ENCODE peak calls at places on chromosomes 4 and X, in ten cellular contexts. B is PC-3; D is transverse colon; O is CD8-positive, alpha-beta T cell; I is pancreas; C is fibroblast of lung; G is PC-9; N is heart right ventricle; U is BJ; A is adrenal gland. P is an unnamed sample. For H3K27me3, the result is how much of the 10 kb centered on the place peaks cover.

GRCh38 chrX:47208108-47208507 is 10.4 kb upstream of the CDK16 start:
- DNase-seq in I (no peak), G (no peak), B (no peak), A (no peak), D (no peak), C (no peak), N (no peak), U (no peak), O (no peak), P (no peak)

GRCh38 chrX:119015407-119016242 is 41.2 kb downstream of the LONRF3 start:
- DNase-seq in G (peak), I (peak), U (peak), D (peak), A (peak), B (peak), O (no peak), C (peak), N (peak), P (peak)

GRCh38 chrX:146934256-146934655 is 119.7 kb upstream of the CXorf51A start:
- DNase-seq in C (no peak), U (no peak), I (no peak), D (no peak), B (no peak), O (no peak), G (no peak), N (no peak), A (no peak), P (no peak)

GRCh38 chr4:161252520-161253141 is 911.2 kb downstream of the FSTL5 start:
- DNase-seq in N (no peak), G (no peak), D (no peak), O (no peak), I (no peak), A (no peak), B (peak), C (peak), U (no peak), P (peak)

GRCh38 chr4:123984881-123985280 is 588.3 kb downstream of the SPRY1 start:
- DNase-seq in B (no peak), O (no peak), C (peak), N (peak), D (peak), A (no peak), U (no peak), G (no peak), I (no peak), P (no peak)

GRCh38 chrX:50905334-50905733 is 5.2 kb upstream of the BMP15 start:
- DNase-seq in D (peak), O (no peak), N (no peak), B (peak), I (no peak), C (peak), G (peak), U (no peak), A (no peak), P (no peak)

GRCh38 chrX:49919617-49920016 is 2.8 kb upstream of the CLCN5 start:
- DNase-seq in D (peak), O (peak), A (peak), G (no peak), N (peak), B (peak), U (no peak), I (peak), C (peak), P (peak)

GRCh38 chr4:98586231-98586630 is 72.2 kb downstream of the TSPAN5 start:
- DNase-seq in O (no peak), N (no peak), U (no peak), G (no peak), B (no peak), A (no peak), I (no peak), C (no peak), D (no peak), P (no peak)

GRCh38 chrX:16665089-16665488 is 15.1 kb downstream of the S100G start:
- DNase-seq in B (no peak), A (no peak), C (peak), G (no peak), D (no peak), O (no peak), U (no peak), I (no peak), N (no peak), P (no peak)

GRCh38 chr4:156946508-156947197 is 24.9 kb downstream of the PDGFC start:
- DNase-seq in C (peak), U (peak), O (no peak), B (peak), A (peak), D (no peak), G (no peak), I (no peak), N (no peak), P (peak)

GRCh38 chr4:40621592-40622512 is 7.8 kb downstream of the RBM47 start:
- DNase-seq in A (peak), U (peak), N (peak), O (no peak), I (peak), C (peak), G (peak), D (peak), B (peak), P (peak)

GRCh38 chr4:16779028-16779675 is 119.3 kb downstream of the LDB2 start:
- DNase-seq in N (no peak), B (no peak), G (no peak), C (peak), U (peak), I (no peak), D (no peak), A (no peak), O (no peak), P (no peak)

GRCh38 chr4:1297023-1297395 is 7.3 kb downstream of the MAEA start:
- DNase-seq in D (no peak), N (no peak), O (no peak), G (no peak), U (no peak), I (no peak), A (peak), B (no peak), C (no peak), P (no peak)

GRCh38 chrX:21374163-21374993 is at the start of gene CNKSR2:
- DNase-seq in A (peak), U (no peak), O (peak), I (peak), G (peak), D (peak), N (peak), B (peak), C (peak), P (no peak)

GRCh38 chr4:6614701-6615230 is 25.7 kb upstream of the MRFAP1 start:
- DNase-seq in O (no peak), C (no peak), A (no peak), B (no peak), G (no peak), I (no peak), D (no peak), N (no peak), U (no peak), P (no peak)

GRCh38 chr4:185425600-185426352 is at the start of gene UFSP2:
- DNase-seq in U (peak), G (peak), O (peak), N (peak), I (peak), B (peak), C (peak), A (peak), D (peak), P (peak)

GRCh38 chr4:8725071-8725841 is 132.7 kb downstream of the CPZ start:
- DNase-seq in C (no peak), D (peak), U (no peak), I (no peak), B (no peak), A (no peak), N (no peak), O (no peak), G (no peak), P (no peak)

GRCh38 chr4:8221476-8221875 is 22.4 kb downstream of the SH3TC1 start:
- DNase-seq in B (no peak), D (no peak), C (peak), A (peak), O (no peak), U (peak), I (no peak), G (no peak), N (no peak), P (no peak)

GRCh38 chrX:154013614-154014360 is 5.9 kb downstream of the IRAK1 start:
- DNase-seq in I (no peak), B (peak), A (no peak), U (no peak), N (peak), D (no peak), O (peak), C (peak), G (peak), P (no peak)

GRCh38 chrX:48492293-48492910 is 16.4 kb upstream of the PORCN start:
- DNase-seq in I (no peak), A (peak), B (peak), G (no peak), N (no peak), O (no peak), U (no peak), C (no peak), D (no peak), P (peak)

GRCh38 chrX:65677954-65678469 is 10.6 kb downstream of the MSN start:
- DNase-seq in A (peak), N (no peak), C (peak), O (no peak), I (no peak), G (peak), D (no peak), B (peak), U (peak), P (peak)

GRCh38 chr4:86233681-86234080 is 126.2 kb downstream of the MAPK10 start:
- DNase-seq in N (no peak), B (no peak), A (no peak), O (no peak), D (no peak), G (peak), I (no peak), C (no peak), U (no peak), P (peak)

GRCh38 chr4:176726803-176727202 is 65.9 kb downstream of the VEGFC start:
- DNase-seq in A (no peak), C (peak), U (no peak), O (no peak), I (no peak), D (no peak), G (no peak), B (no peak), N (no peak), P (no peak)

GRCh38 chrX:40041915-40042314 is 55.8 kb downstream of the BCOR start:
- DNase-seq in U (no peak), D (no peak), G (no peak), N (no peak), C (no peak), B (no peak), A (no peak), O (no peak), I (no peak), P (no peak)

GRCh38 chr4:168487821-168488162 is 7.5 kb upstream of the DDX60L start:
- DNase-seq in A (no peak), D (no peak), I (no peak), U (no peak), O (no peak), G (no peak), C (no peak), B (no peak), N (no peak), P (no peak)

GRCh38 chr4:172871381-172871780 is 297.2 kb upstream of the GALNT7 start:
- DNase-seq in N (no peak), B (no peak), D (no peak), C (peak), G (no peak), I (no peak), U (no peak), O (no peak), A (no peak), P (no peak)
- TF ChIP-seq CTCF in N (no peak), B (peak), D (no peak), C (no peak), G (no peak), I (no peak), U (no peak), O (no peak), A (no peak), P (no peak)

DNA sequence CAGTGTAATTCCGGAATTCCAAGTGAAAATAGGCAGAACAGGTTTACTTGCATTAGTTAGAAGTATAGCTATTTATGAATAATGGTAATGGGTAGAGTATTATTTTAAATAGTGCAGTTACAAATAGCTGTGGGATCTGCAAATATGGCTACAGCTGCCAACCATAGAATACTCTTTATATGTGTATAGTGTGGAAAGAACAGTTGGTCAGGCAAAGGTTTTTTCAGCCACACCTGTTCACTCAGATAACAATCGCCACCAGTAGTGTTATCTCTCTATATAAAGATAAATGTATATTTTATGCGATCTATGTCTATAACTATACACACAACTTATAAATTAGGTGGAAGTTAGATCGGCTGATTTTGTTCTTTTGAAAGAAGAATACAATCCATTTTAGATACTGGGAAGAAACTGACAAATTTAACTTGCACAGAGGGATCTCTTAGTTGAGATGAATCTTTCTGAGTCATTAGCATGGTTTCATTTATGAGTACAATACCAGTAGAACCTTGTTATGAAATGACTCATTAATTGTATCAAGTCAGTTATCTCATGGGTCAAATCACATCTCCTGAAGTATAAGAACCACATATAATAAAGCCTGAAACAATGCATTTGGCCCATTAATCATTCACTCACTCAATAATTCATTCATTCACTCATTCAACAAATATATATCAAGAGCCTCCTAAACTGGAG is 100.9 kb upstream of the NR3C2 start:
- DNase-seq in B (peak), D (no peak), O (no peak), A (no peak), I (no peak), G (no peak), N (no peak), C (no peak), U (no peak), P (peak)
- H3K27me3 ChIP-seq in B (under half), D (under half), O (under half), A (under half), I (under half), G (under half), N (under half), C (under half), U (under half), P (under half)

GRCh38 chr4:159014896-159015295 is 88.0 kb upstream of the RAPGEF2 start:
- DNase-seq in A (no peak), G (no peak), I (no peak), C (no peak), B (no peak), O (no peak), N (no peak), U (peak), D (no peak), P (no peak)
- H3K4me3 ChIP-seq in A (no peak), G (no peak), I (no peak), C (no peak), B (no peak), O (no peak), N (no peak), U (no peak), D (no peak), P (no peak)

DNA sequence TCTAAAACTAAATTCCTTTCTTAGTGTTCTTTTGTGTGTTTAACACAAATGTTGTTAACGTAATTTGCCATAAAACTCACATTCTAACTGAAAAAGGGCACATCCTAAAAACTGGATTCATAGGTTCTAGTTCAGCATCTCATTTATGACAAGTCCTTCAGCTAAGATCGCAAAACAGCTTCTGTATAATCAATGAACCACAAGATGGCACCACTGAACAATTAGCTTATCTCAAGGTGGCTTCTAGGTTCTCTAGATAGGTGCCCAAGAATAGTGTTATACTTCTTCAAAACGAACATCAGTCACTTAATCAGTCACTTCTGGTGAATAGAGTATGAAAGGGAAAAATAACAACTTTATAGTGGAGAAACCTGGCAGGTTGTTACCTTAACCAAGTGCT is 54.3 kb downstream of the NRK start:
- DNase-seq in U (no peak), A (no peak), I (no peak), G (no peak), C (peak), O (no peak), N (no peak), D (no peak), B (peak), P (peak)
- TF ChIP-seq CTCF in U (no peak), A (peak), I (no peak), G (peak), C (no peak), O (no peak), N (peak), D (no peak), B (peak), P (peak)

DNA sequence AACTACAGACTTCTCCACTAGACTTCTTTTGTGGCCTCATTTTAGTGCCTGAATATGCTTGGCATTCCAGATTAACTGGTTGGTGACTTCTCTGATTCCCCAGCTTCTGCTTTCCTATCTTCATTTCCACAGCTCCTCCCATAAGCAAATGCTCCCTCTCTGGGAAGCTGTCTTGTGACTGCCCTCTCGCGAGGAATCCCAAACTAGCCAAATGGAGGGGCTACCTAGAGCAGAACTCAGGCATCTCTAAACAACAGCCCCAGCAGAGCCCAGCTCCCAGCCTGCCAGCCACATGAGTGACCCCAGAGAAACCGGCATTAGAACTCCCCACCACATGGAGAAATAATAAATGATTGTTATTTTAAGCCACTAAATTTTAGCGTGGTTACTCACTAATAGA is 7.6 kb upstream of the VEGFD start:
- DNase-seq in G (no peak), U (no peak), D (no peak), C (no peak), B (no peak), A (no peak), O (no peak), I (no peak), N (no peak), P (no peak)
- H3K27me3 ChIP-seq in G (under half), U (under half), D (under half), C (under half), B (under half), A (under half), O (under half), I (under half), N (under half), P (under half)

GRCh38 chr4:158673633-158674032 is 1.5 kb downstream of the ETFDH start:
- DNase-seq in B (no peak), I (no peak), C (no peak), G (no peak), A (no peak), O (no peak), U (no peak), N (no peak), D (no peak), P (no peak)
- H3K4me3 ChIP-seq in B (no peak), I (no peak), C (no peak), G (no peak), A (no peak), O (no peak), U (no peak), N (no peak), D (no peak), P (no peak)

DNA sequence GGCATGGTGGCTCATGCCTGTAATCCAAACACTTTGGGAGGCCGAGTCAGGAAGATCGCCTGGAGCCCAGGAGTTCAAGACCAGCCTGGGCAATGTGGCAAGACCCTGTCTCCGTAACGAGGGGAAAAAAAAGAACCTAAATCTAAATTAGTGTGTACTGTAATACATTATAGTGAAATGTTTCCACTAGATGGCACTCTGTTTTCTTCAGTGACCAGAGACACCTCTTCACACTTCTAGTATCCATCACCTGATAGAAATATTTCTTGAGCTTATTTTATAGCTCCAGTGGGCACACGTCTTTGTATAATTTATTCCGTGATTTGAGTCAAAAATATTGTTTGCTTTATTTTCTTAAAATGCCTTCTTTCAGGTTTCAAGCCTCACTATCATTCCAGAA is 600.9 kb upstream of the DIPK2B start:
- DNase-seq in C (peak), N (no peak), B (peak), I (no peak), U (no peak), D (no peak), G (no peak), A (no peak), O (no peak), P (peak)
- TF ChIP-seq CTCF in C (no peak), N (peak), B (peak), I (peak), U (peak), D (peak), G (peak), A (peak), O (peak), P (peak)

DNA sequence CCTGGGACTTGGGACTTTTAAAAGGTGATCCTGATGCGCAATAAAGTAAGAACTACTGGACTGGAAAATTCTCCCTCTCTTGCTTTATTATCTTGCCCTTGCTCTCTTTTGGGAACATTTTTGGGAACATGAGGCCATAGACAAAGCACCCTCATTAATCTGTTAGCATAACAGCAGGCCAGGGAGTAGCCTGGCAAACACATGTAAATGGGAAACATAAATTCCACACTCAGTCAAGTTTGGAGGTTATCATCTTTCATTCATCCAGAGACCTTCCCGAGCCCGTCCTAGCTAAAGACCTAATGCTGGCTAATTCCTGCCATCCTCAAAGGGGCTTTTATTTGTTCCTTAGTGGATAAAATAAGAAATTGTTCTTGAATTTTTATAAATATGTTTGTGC is 162.8 kb upstream of the ARX start:
- DNase-seq in B (no peak), D (no peak), A (no peak), U (no peak), I (no peak), G (no peak), N (no peak), O (no peak), C (no peak), P (no peak)
- H3K27me3 ChIP-seq in B (under half), D (under half), A (under half), U (under half), I (under half), G (under half), N (under half), O (under half), C (under half), P (under half)

P was measured in bronchial epithelial cell.